ENCODE peak calls at places on chromosomes 4 and X, in five cellular contexts. J, E, R, Z and B are unnamed samples.

GRCh38 chrX:37755073-37755472 is 24.8 kb upstream of the CYBB start:
- DNase-seq in J (no peak), E (no peak), R (no peak), Z (no peak), B (no peak)

GRCh38 chrX:141142946-141143345 is 34.0 kb downstream of the LDOC1 start:
- DNase-seq in J (no peak), E (no peak), R (no peak), Z (no peak), B (no peak)

GRCh38 chrX:131571348-131571747 is 27.5 kb downstream of the OR13H1 start:
- DNase-seq in J (no peak), E (no peak), R (no peak), Z (no peak), B (peak; percentile 21)

GRCh38 chr4:39026096-39026495 is 6.1 kb downstream of the TMEM156 start:
- DNase-seq in J (no peak), E (no peak), R (no peak), Z (no peak), B (no peak)

GRCh38 chrX:48459483-48459882 is 10.6 kb downstream of the SLC38A5 start:
- DNase-seq in J (no peak), E (no peak), R (no peak), Z (no peak), B (no peak)

GRCh38 chr4:140260227-140260626 is 106.2 kb upstream of the MAML3 start:
- DNase-seq in J (peak; percentile 18), E (no peak), R (no peak), Z (peak; percentile 28), B (peak; percentile 18)

GRCh38 chr4:106659386-106659785 is 290.8 kb upstream of the GIMD1 start:
- DNase-seq in J (no peak), E (no peak), R (no peak), Z (no peak), B (no peak)

GRCh38 chrX:153449306-153450113 is 3.7 kb upstream of the TREX2 start:
- DNase-seq in J (no peak), E (peak; percentile 11), R (no peak), Z (no peak), B (no peak)

GRCh38 chr4:150236626-150237025 is 158.4 kb downstream of the DCLK2 start:
- DNase-seq in J (no peak), E (no peak), R (no peak), Z (no peak), B (no peak)

GRCh38 chr4:83112239-83112638 is 2.3 kb downstream of the PLAC8 start:
- DNase-seq in J (no peak), E (no peak), R (no peak), Z (no peak), B (no peak)

GRCh38 chr4:98969813-98970212 is 25.7 kb upstream of the METAP1 start:
- DNase-seq in J (no peak), E (no peak), R (no peak), Z (no peak), B (no peak)

GRCh38 chr4:52646726-52647125 is 12.4 kb downstream of the USP46 start:
- DNase-seq in J (no peak), E (no peak), R (no peak), Z (no peak), B (no peak)

GRCh38 chrX:130840345-130840744 is 62.7 kb downstream of the ENOX2 start:
- DNase-seq in J (no peak), E (no peak), R (no peak), Z (no peak), B (no peak)

GRCh38 chr4:157220026-157220881 is at the start of gene GRIA2:
- DNase-seq in J (no peak), E (no peak), R (peak; percentile 11), Z (peak; percentile 74), B (peak; percentile 83)

GRCh38 chr4:14247767-14248166 is 620.2 kb upstream of the BOD1L1 start:
- DNase-seq in J (no peak), E (no peak), R (no peak), Z (no peak), B (no peak)

GRCh38 chr4:152020073-152020472 is 259.3 kb upstream of the GATB start:
- DNase-seq in J (no peak), E (no peak), R (no peak), Z (no peak), B (no peak)

GRCh38 chrX:68921937-68922456 is 93.2 kb downstream of the EFNB1 start:
- DNase-seq in J (no peak), E (no peak), R (no peak), Z (no peak), B (no peak)

GRCh38 chrX:9148626-9149385 is 114.9 kb upstream of the FAM9B start:
- DNase-seq in J (no peak), E (peak; percentile 26), R (no peak), Z (peak; percentile 74), B (no peak)

GRCh38 chrX:9578083-9578779 is 113.4 kb downstream of the TBL1X start:
- DNase-seq in J (no peak), E (peak; percentile 36), R (no peak), Z (no peak), B (no peak)

GRCh38 chrX:103343105-103343504 is 13.1 kb downstream of the TCEAL7 start:
- DNase-seq in J (peak; percentile 21), E (peak; percentile 77), R (no peak), Z (peak; percentile 50), B (peak; percentile 58)

GRCh38 chr4:17981063-17981462 is 40.5 kb downstream of the LCORL start:
- DNase-seq in J (no peak), E (no peak), R (no peak), Z (no peak), B (no peak)

GRCh38 chr4:147837435-147837834 is 105.5 kb downstream of the ARHGAP10 start:
- DNase-seq in J (no peak), E (no peak), R (no peak), Z (peak; percentile 38), B (peak; percentile 34)

GRCh38 chrX:39063037-39063436 is 261.8 kb downstream of the MID1IP1 start:
- DNase-seq in J (no peak), E (no peak), R (peak; percentile 55), Z (no peak), B (peak; percentile 65)

GRCh38 chr4:76354517-76355473 is 48.3 kb downstream of the STBD1 start:
- DNase-seq in J (no peak), E (no peak), R (no peak), Z (no peak), B (no peak)

GRCh38 chr4:1365271-1366178 is 18.5 kb downstream of the UVSSA start:
- DNase-seq in J (peak; percentile 66), E (no peak), R (no peak), Z (no peak), B (peak; percentile 79)

GRCh38 chrX:3711331-3711917 is 2.0 kb downstream of the PRKX start:
- DNase-seq in J (no peak), E (no peak), R (no peak), Z (no peak), B (no peak)

GRCh38 chr4:38804654-38805295 is at the start of gene TLR1:
- DNase-seq in J (peak; percentile 8), E (no peak), R (no peak), Z (peak; percentile 53), B (peak; percentile 72)

GRCh38 chr4:36187723-36188333 is 56.5 kb downstream of the ARAP2 start:
- DNase-seq in J (peak; percentile 3), E (no peak), R (no peak), Z (peak; percentile 20), B (peak; percentile 73)

GRCh38 chrX:150984164-150984824 is 1.2 kb downstream of the HMGB3 start:
- DNase-seq in J (no peak), E (no peak), R (no peak), Z (no peak), B (peak; percentile 51)